ENCODE peak calls at places on chromosomes 4 and X, in ten cellular contexts. H is astrocyte of the cerebellum, D is upper lobe of right lung, E is AG10803, K is cardiac muscle cell, S is pancreas, B is H9, W is brain microvascular endothelial cell, Q is heart left ventricle, M is mucosa of descending colon. J is an unnamed sample.

GRCh38 chr4:149727663-149728062 is 88.0 kb downstream of the IQCM start:
- DNase-seq in H (no peak), D (no peak), E (no peak), K (no peak), S (no peak), B (no peak), W (no peak), Q (no peak), M (no peak), J (no peak)

GRCh38 chr4:13476915-13477314 is 7.2 kb downstream of the RAB28 start:
- DNase-seq in H (no peak), D (no peak), E (peak), K (no peak), S (no peak), B (no peak), W (peak), Q (no peak), M (no peak), J (no peak)

GRCh38 chrX:40207626-40208025 is 109.9 kb upstream of the BCOR start:
- DNase-seq in H (no peak), D (no peak), E (peak), K (no peak), S (no peak), B (no peak), W (peak), Q (no peak), M (no peak), J (no peak)

GRCh38 chrX:131792789-131793462 is 230.2 kb upstream of the STK26 start:
- DNase-seq in H (peak), D (no peak), E (peak), K (no peak), S (peak), B (no peak), W (peak), Q (no peak), M (no peak), J (no peak)

GRCh38 chr4:173461170-173461569 is 62.3 kb upstream of the SCRG1 start:
- DNase-seq in H (peak), D (no peak), E (peak), K (no peak), S (no peak), B (no peak), W (no peak), Q (no peak), M (no peak), J (no peak)

GRCh38 chr4:102808009-102808408 is 19.3 kb downstream of the UBE2D3 start:
- DNase-seq in H (no peak), D (no peak), E (no peak), K (no peak), S (no peak), B (no peak), W (no peak), Q (no peak), M (no peak), J (no peak)

GRCh38 chrX:40062525-40063193 is 35.1 kb downstream of the BCOR start:
- DNase-seq in H (no peak), D (no peak), E (no peak), K (no peak), S (no peak), B (no peak), W (no peak), Q (no peak), M (no peak), J (no peak)

GRCh38 chr4:8035371-8035780 is 95.7 kb upstream of the AFAP1 start:
- DNase-seq in H (peak), D (no peak), E (peak), K (no peak), S (no peak), B (no peak), W (peak), Q (no peak), M (no peak), J (no peak)

GRCh38 chr4:144627663-144628076 is 18.3 kb upstream of the HHIP start:
- DNase-seq in H (no peak), D (no peak), E (no peak), K (no peak), S (no peak), B (no peak), W (peak), Q (no peak), M (no peak), J (no peak)

GRCh38 chr4:183362916-183363542 is 40.8 kb upstream of the CLDN24 start:
- DNase-seq in H (no peak), D (no peak), E (peak), K (no peak), S (no peak), B (no peak), W (peak), Q (no peak), M (no peak), J (no peak)
- TF ChIP-seq CTCF in H (peak), D (no peak), E (peak), K (peak), S (no peak), B (peak), W (peak), Q (no peak), M (no peak), J (no peak)

DNA sequence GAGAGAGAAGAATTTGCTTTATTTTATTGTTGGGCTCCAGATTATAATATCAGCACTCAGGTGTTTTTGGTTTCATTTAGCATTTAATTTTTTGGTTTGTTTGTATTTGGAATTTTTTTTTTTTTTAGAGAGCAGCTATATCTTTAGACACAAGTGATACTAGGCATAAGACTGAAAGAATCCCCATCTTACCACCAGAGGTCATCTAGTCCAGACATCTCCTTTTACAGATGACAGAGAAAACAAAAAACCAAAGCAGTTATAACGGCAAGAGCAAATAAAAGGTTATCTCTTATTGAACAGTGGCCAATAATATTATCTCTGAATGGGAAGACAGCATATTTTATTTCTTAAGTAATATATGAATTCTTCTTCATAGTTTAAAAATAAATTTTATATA is 22.8 kb downstream of the USP38 start:
- DNase-seq in H (no peak), D (no peak), E (peak), K (no peak), S (no peak), B (no peak), W (peak), Q (no peak), M (no peak), J (no peak)
- TF ChIP-seq CTCF in H (no peak), D (peak), E (peak), K (peak), S (no peak), B (peak), W (peak), Q (peak), M (no peak), J (peak)

GRCh38 chrX:87664381-87664780 is 146.8 kb downstream of the KLHL4 start:
- DNase-seq in H (peak), D (no peak), E (no peak), K (peak), S (no peak), B (no peak), W (no peak), Q (no peak), M (no peak), J (no peak)
- TF ChIP-seq CTCF in H (peak), D (peak), E (no peak), K (peak), S (no peak), B (peak), W (peak), Q (peak), M (no peak), J (peak)

GRCh38 chr4:1514612-1515011 is 108.4 kb upstream of the NKX1-1 start:
- DNase-seq in H (no peak), D (no peak), E (no peak), K (no peak), S (no peak), B (no peak), W (no peak), Q (no peak), M (no peak), J (no peak)

GRCh38 chr4:1516261-1516660 is 110.0 kb upstream of the NKX1-1 start:
- DNase-seq in H (no peak), D (peak), E (no peak), K (no peak), S (no peak), B (no peak), W (no peak), Q (peak), M (no peak), J (no peak)

GRCh38 chr4:1515156-1515555 is 108.9 kb upstream of the NKX1-1 start:
- DNase-seq in H (no peak), D (peak), E (no peak), K (no peak), S (no peak), B (no peak), W (no peak), Q (no peak), M (no peak), J (no peak)

GRCh38 chr4:1516881-1517480 is 110.7 kb upstream of the NKX1-1 start:
- DNase-seq in H (no peak), D (peak), E (no peak), K (no peak), S (no peak), B (no peak), W (no peak), Q (no peak), M (no peak), J (no peak)

GRCh38 chr4:1515763-1516162 is 109.5 kb upstream of the NKX1-1 start:
- DNase-seq in H (no peak), D (peak), E (no peak), K (no peak), S (no peak), B (no peak), W (no peak), Q (no peak), M (no peak), J (no peak)
- TF ChIP-seq CTCF in H (no peak), D (no peak), E (no peak), K (no peak), S (no peak), B (no peak), W (no peak), Q (no peak), M (no peak), J (no peak)

GRCh38 chr4:189974056-189974455 is 33.4 kb downstream of the FRG1 start:
- DNase-seq in H (no peak), D (no peak), E (peak), K (no peak), S (no peak), B (no peak), W (peak), Q (no peak), M (no peak), J (no peak)
- TF ChIP-seq CTCF in H (no peak), D (peak), E (peak), K (no peak), S (no peak), B (peak), W (peak), Q (no peak), M (no peak), J (peak)

GRCh38 chr4:3436048-3436797 is 5.5 kb upstream of the HGFAC start:
- DNase-seq in H (no peak), D (no peak), E (no peak), K (no peak), S (no peak), B (no peak), W (no peak), Q (peak), M (no peak), J (no peak)

GRCh38 chr4:3433138-3433869 is 8.5 kb upstream of the HGFAC start:
- DNase-seq in H (no peak), D (no peak), E (no peak), K (no peak), S (no peak), B (no peak), W (no peak), Q (peak), M (no peak), J (no peak)

GRCh38 chr4:3436798-3437581 is 4.8 kb upstream of the HGFAC start:
- DNase-seq in H (no peak), D (peak), E (peak), K (no peak), S (no peak), B (no peak), W (peak), Q (peak), M (peak), J (no peak)

GRCh38 chr4:3435684-3435956 is 6.1 kb upstream of the HGFAC start:
- DNase-seq in H (no peak), D (no peak), E (no peak), K (no peak), S (no peak), B (no peak), W (no peak), Q (peak), M (no peak), J (no peak)

DNA sequence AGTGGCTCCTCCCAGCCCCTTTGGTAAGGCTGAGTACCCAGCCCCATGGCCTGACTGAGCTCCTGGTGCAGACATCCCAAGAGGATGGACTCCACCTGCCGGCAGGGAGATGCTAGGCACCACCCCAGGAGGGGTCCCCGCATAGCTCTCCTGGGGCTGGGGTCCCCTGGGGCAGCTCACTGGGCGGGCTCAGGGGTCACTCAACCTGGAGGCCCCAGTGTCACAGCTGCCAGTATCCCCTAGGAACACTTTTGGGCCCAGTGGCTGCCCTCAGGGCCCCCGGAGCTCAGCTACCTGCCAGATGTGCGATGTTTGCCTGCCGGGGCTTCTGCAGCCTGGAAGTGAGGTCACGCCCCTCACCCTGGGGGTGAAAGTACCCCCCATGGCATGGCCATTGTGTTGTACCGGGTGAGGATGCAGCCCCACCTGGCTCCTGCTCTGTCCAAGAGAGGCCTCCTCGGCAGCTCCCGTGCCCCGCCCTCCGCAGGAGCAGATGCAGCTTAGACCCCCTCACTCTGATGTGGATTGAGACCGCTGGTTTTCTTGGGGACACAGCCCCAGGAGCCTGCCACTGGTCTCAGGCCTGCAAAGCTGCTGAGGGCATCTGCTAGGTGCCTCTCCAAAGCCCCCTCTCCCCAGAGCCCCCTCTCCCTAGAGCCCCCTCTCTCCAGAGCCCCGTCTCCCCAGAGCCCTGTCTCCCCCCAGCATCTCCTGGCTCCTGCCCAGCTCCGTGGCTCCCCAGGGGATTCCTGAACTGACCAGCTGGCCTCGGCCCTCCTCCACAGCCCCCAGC is 6.7 kb upstream of the HGFAC start:
- DNase-seq in H (no peak), D (no peak), E (no peak), K (no peak), S (no peak), B (no peak), W (no peak), Q (peak), M (no peak), J (no peak)
- TF ChIP-seq CTCF in H (peak), D (no peak), E (no peak), K (peak), S (no peak), B (peak), W (peak), Q (no peak), M (no peak), J (no peak)

DNA sequence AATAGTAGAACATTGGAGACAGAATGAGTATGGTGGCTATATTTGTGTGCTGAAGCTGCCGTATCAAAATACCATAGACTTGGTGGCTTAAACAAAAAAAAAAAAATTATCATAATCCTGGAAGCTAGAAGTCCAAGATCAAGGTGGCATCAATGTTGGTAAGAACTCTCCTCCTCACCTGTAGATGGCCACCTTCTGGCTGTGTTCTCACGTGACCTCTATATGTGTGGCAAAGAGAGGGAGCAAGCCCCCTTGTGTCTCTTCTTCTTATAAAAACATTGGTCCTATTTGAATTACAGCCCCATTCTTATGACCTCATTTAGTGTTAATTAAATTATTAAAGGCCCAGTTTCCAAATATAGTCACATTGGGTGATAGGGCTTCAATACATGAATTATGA is 1640.9 kb upstream of the PCDH7 start:
- DNase-seq in H (no peak), D (no peak), E (no peak), K (no peak), S (no peak), B (no peak), W (no peak), Q (no peak), M (no peak), J (no peak)
- TF ChIP-seq CTCF in H (no peak), D (no peak), E (no peak), K (no peak), S (no peak), B (peak), W (no peak), Q (no peak), M (no peak), J (no peak)

GRCh38 chr4:74327751-74328150 is 19.5 kb downstream of the EPGN start:
- DNase-seq in H (no peak), D (no peak), E (no peak), K (no peak), S (no peak), B (no peak), W (no peak), Q (no peak), M (no peak), J (no peak)

GRCh38 chr4:74328501-74328900 is 20.2 kb downstream of the EPGN start:
- DNase-seq in H (no peak), D (no peak), E (no peak), K (no peak), S (no peak), B (no peak), W (no peak), Q (no peak), M (no peak), J (no peak)

GRCh38 chr4:74331944-74332343 is 23.7 kb downstream of the EPGN start:
- DNase-seq in H (no peak), D (no peak), E (no peak), K (no peak), S (no peak), B (no peak), W (no peak), Q (no peak), M (no peak), J (no peak)

GRCh38 chr4:74331252-74331651 is 23.0 kb downstream of the EPGN start:
- DNase-seq in H (no peak), D (no peak), E (no peak), K (no peak), S (no peak), B (no peak), W (no peak), Q (no peak), M (no peak), J (no peak)

GRCh38 chr4:74330295-74330750 is 22.1 kb downstream of the EPGN start:
- DNase-seq in H (no peak), D (no peak), E (no peak), K (no peak), S (no peak), B (no peak), W (no peak), Q (no peak), M (no peak), J (no peak)
- TF ChIP-seq CTCF in H (no peak), D (no peak), E (no peak), K (no peak), S (no peak), B (no peak), W (no peak), Q (no peak), M (no peak), J (no peak)

GRCh38 chrX:45843518-45843917 is 642.8 kb upstream of the DIPK2B start:
- DNase-seq in H (no peak), D (no peak), E (no peak), K (peak), S (no peak), B (no peak), W (no peak), Q (no peak), M (peak), J (peak)
- TF ChIP-seq CTCF in H (peak), D (peak), E (no peak), K (no peak), S (no peak), B (no peak), W (no peak), Q (no peak), M (no peak), J (peak)

GRCh38 chrX:120452131-120452530 is 17.0 kb downstream of the LAMP2 start:
- DNase-seq in H (peak), D (no peak), E (peak), K (peak), S (no peak), B (peak), W (peak), Q (no peak), M (peak), J (peak)
- TF ChIP-seq CTCF in H (peak), D (no peak), E (peak), K (peak), S (no peak), B (peak), W (peak), Q (peak), M (no peak), J (no peak)

J was measured in GM10248.